ENCODE peak calls at places on chromosomes 5 and 9, in seven cellular contexts. J is stimulated activated CD4-positive, alpha-beta T cell treated with anti-CD3 and anti-CD28 coated beads, TNF-alpha, amount 100 ng/mL, for 4 hours; Y is activated CD8-positive, alpha-beta memory T cell treated with anti-CD3 and anti-CD28 coated beads for 48 hours; L is fibroblast of mammary gland; E is activated naive CD8-positive, alpha-beta T cell treated with anti-CD3 and anti-CD28 coated beads, Interleukin-2, amount 50 U/mL, for 24 hours; I is cortex of kidney; U is Kasumi-1. N is an unnamed sample.

GRCh38 chr5:171562822-171563221 is 143.4 kb downstream of the FGF18 start:
- DNase-seq in U (no peak), J (no peak), L (peak; percentile 53), I (no peak), Y (no peak), E (peak; percentile 3), N (no peak)

GRCh38 chr5:137605377-137605776 is 106.3 kb upstream of the SPOCK1 start:
- DNase-seq in E (no peak), L (peak; percentile 30), U (peak; percentile 10), I (no peak), J (no peak), Y (no peak), N (peak; percentile 67)

GRCh38 chr9:36126016-36126786 is 10.3 kb upstream of the GLIPR2 start:
- DNase-seq in E (no peak), J (no peak), L (no peak), Y (no peak), I (no peak), U (no peak), N (no peak)

GRCh38 chr5:173296737-173297676 is 31.2 kb downstream of the STC2 start:
- DNase-seq in J (no peak), U (no peak), L (no peak), E (no peak), I (no peak), Y (no peak), N (no peak)

GRCh38 chr5:38450627-38451371 is 105.6 kb downstream of the LIFR start:
- DNase-seq in L (peak; percentile 80), Y (no peak), U (no peak), E (no peak), J (no peak), I (no peak), N (no peak)

GRCh38 chr5:126009566-126009965 is 413.6 kb upstream of the GRAMD2B start:
- DNase-seq in L (no peak), J (no peak), I (no peak), U (no peak), Y (no peak), E (no peak), N (no peak)

GRCh38 chr9:134793281-134793680 is 87.3 kb upstream of the FCN2 start:
- DNase-seq in Y (no peak), L (no peak), J (no peak), E (no peak), U (no peak), I (no peak), N (no peak)

GRCh38 chr5:35557199-35557598 is 60.5 kb upstream of the SPEF2 start:
- DNase-seq in I (no peak), U (no peak), L (no peak), J (no peak), Y (no peak), E (no peak), N (no peak)

GRCh38 chr9:28396058-28396457 is 822.8 kb upstream of the C9orf72 start:
- DNase-seq in L (no peak), Y (no peak), E (no peak), U (no peak), J (no peak), I (no peak), N (no peak)

GRCh38 chr5:133048993-133049725 is 2.7 kb upstream of the HSPA4 start:
- DNase-seq in I (no peak), U (no peak), J (no peak), E (no peak), Y (no peak), L (no peak), N (no peak)

GRCh38 chr5:132006331-132007120 is 4.9 kb downstream of the ACSL6 start:
- DNase-seq in E (no peak), J (no peak), U (no peak), I (no peak), Y (no peak), L (no peak), N (no peak)

GRCh38 chr5:28014779-28015178 is 976.4 kb upstream of the CDH9 start:
- DNase-seq in E (no peak), I (no peak), U (peak; percentile 2), Y (no peak), L (peak; percentile 6), J (no peak), N (no peak)

GRCh38 chr9:108476574-108476973 is 379.2 kb downstream of the ACTL7B start:
- DNase-seq in J (no peak), E (no peak), Y (no peak), I (no peak), U (no peak), L (peak; percentile 80), N (no peak)

GRCh38 chr9:106878943-106879916 is 16.3 kb downstream of the ZNF462 start:
- DNase-seq in U (no peak), L (peak; percentile 99), J (no peak), Y (no peak), I (no peak), E (no peak), N (peak; percentile 79)

GRCh38 chr9:126615251-126615790 is 1.6 kb downstream of the LMX1B start:
- DNase-seq in J (no peak), E (no peak), Y (no peak), U (no peak), L (no peak), I (no peak), N (peak; percentile 43)

GRCh38 chr9:97853844-97854695 is 1.0 kb downstream of the FOXE1 start:
- DNase-seq in L (peak; percentile 37), I (no peak), U (no peak), Y (no peak), J (no peak), E (peak; percentile 64), N (peak; percentile 74)

GRCh38 chr5:112684737-112685136 is 52.9 kb upstream of the APC start:
- DNase-seq in Y (no peak), I (no peak), L (peak; percentile 35), U (no peak), E (no peak), J (no peak), N (no peak)

GRCh38 chr5:6181871-6182270 is 196.5 kb downstream of the MED10 start:
- DNase-seq in U (no peak), J (no peak), L (no peak), Y (no peak), I (no peak), E (no peak), N (no peak)

GRCh38 chr9:128456613-128457061 is 831 bp downstream of the ODF2 start:
- DNase-seq in Y (peak; percentile 60), J (peak; percentile 54), E (peak; percentile 75), L (peak; percentile 64), U (peak; percentile 81), I (no peak), N (peak; percentile 75)

GRCh38 chr9:98978231-98978681 is 34.5 kb downstream of the COL15A1 start:
- DNase-seq in L (no peak), J (no peak), E (no peak), Y (no peak), I (no peak), U (no peak), N (peak; percentile 10)

N was measured in NCI-H345.